ENCODE peak calls at places on chromosomes 6 and 20, in nine cellular contexts. One of them, this sample, is unnamed.

GRCh38 chr20:44437497-44437896 is 38.2 kb upstream of the TTPAL start:
- DNase-seq in CD8-positive, alpha-beta T cell: no peak
- DNase-seq in activated B cell treated with CpG ODN at 0.5 μM for 24 hours: no peak
- DNase-seq in uterus: no peak
- DNase-seq in colonic mucosa: no peak
- DNase-seq in IMR-90: no peak
- DNase-seq in A549: no peak
- DNase-seq in fibroblast of pulmonary artery: no peak
- DNase-seq in endodermal cell: no peak
- DNase-seq in this sample: no peak

GRCh38 chr6:56050530-56050929 is 175.1 kb upstream of the BMP5 start:
- DNase-seq in CD8-positive, alpha-beta T cell: no peak
- DNase-seq in activated B cell treated with CpG ODN at 0.5 μM for 24 hours: no peak
- DNase-seq in uterus: no peak
- DNase-seq in colonic mucosa: no peak
- DNase-seq in IMR-90: no peak
- DNase-seq in A549: no peak
- DNase-seq in fibroblast of pulmonary artery: no peak
- DNase-seq in endodermal cell: no peak
- DNase-seq in this sample: no peak

GRCh38 chr6:144321839-144322591 is 36.9 kb downstream of the UTRN start:
- DNase-seq in CD8-positive, alpha-beta T cell: no peak
- DNase-seq in activated B cell treated with CpG ODN at 0.5 μM for 24 hours: no peak
- DNase-seq in uterus: no peak
- DNase-seq in colonic mucosa: no peak
- DNase-seq in IMR-90: peak
- DNase-seq in A549: no peak
- DNase-seq in fibroblast of pulmonary artery: peak
- DNase-seq in endodermal cell: peak
- DNase-seq in this sample: no peak

GRCh38 chr6:33851959-33852358 is 48.2 kb upstream of the MLN start:
- DNase-seq in CD8-positive, alpha-beta T cell: no peak
- DNase-seq in activated B cell treated with CpG ODN at 0.5 μM for 24 hours: no peak
- DNase-seq in uterus: no peak
- DNase-seq in colonic mucosa: peak
- DNase-seq in IMR-90: no peak
- DNase-seq in A549: peak
- DNase-seq in fibroblast of pulmonary artery: peak
- DNase-seq in endodermal cell: peak
- DNase-seq in this sample: no peak

GRCh38 chr6:127737768-127738167 is 160.8 kb downstream of the C6orf58 start:
- DNase-seq in CD8-positive, alpha-beta T cell: no peak
- DNase-seq in activated B cell treated with CpG ODN at 0.5 μM for 24 hours: no peak
- DNase-seq in uterus: no peak
- DNase-seq in colonic mucosa: no peak
- DNase-seq in IMR-90: peak
- DNase-seq in A549: no peak
- DNase-seq in fibroblast of pulmonary artery: no peak
- DNase-seq in endodermal cell: no peak
- DNase-seq in this sample: no peak

GRCh38 chr6:83341765-83342164 is 89.1 kb downstream of the ME1 start:
- DNase-seq in CD8-positive, alpha-beta T cell: no peak
- DNase-seq in activated B cell treated with CpG ODN at 0.5 μM for 24 hours: no peak
- DNase-seq in uterus: no peak
- DNase-seq in colonic mucosa: no peak
- DNase-seq in IMR-90: no peak
- DNase-seq in A549: no peak
- DNase-seq in fibroblast of pulmonary artery: no peak
- DNase-seq in endodermal cell: no peak
- DNase-seq in this sample: no peak

GRCh38 chr6:106468935-106469334 is 108.4 kb downstream of the CRYBG1 start:
- DNase-seq in CD8-positive, alpha-beta T cell: no peak
- DNase-seq in activated B cell treated with CpG ODN at 0.5 μM for 24 hours: no peak
- DNase-seq in uterus: no peak
- DNase-seq in colonic mucosa: no peak
- DNase-seq in IMR-90: no peak
- DNase-seq in A549: no peak
- DNase-seq in fibroblast of pulmonary artery: no peak
- DNase-seq in endodermal cell: no peak
- DNase-seq in this sample: no peak

GRCh38 chr20:35277531-35278395 is at the start of gene MMP24OS:
- DNase-seq in CD8-positive, alpha-beta T cell: peak
- DNase-seq in activated B cell treated with CpG ODN at 0.5 μM for 24 hours: peak
- DNase-seq in uterus: peak
- DNase-seq in colonic mucosa: peak
- DNase-seq in IMR-90: peak
- DNase-seq in A549: peak
- DNase-seq in fibroblast of pulmonary artery: peak
- DNase-seq in endodermal cell: peak
- DNase-seq in this sample: peak

GRCh38 chr6:8627085-8627861 is 191.9 kb upstream of the SLC35B3 start:
- DNase-seq in CD8-positive, alpha-beta T cell: no peak
- DNase-seq in activated B cell treated with CpG ODN at 0.5 μM for 24 hours: no peak
- DNase-seq in uterus: no peak
- DNase-seq in colonic mucosa: no peak
- DNase-seq in IMR-90: no peak
- DNase-seq in A549: no peak
- DNase-seq in fibroblast of pulmonary artery: peak
- DNase-seq in endodermal cell: no peak
- DNase-seq in this sample: peak

GRCh38 chr6:133818320-133818719 is 70.6 kb upstream of the TCF21 start:
- DNase-seq in CD8-positive, alpha-beta T cell: no peak
- DNase-seq in activated B cell treated with CpG ODN at 0.5 μM for 24 hours: no peak
- DNase-seq in uterus: no peak
- DNase-seq in colonic mucosa: no peak
- DNase-seq in IMR-90: no peak
- DNase-seq in A549: no peak
- DNase-seq in fibroblast of pulmonary artery: no peak
- DNase-seq in endodermal cell: no peak
- DNase-seq in this sample: no peak

GRCh38 chr6:133814797-133815196 is 74.1 kb upstream of the TCF21 start:
- DNase-seq in CD8-positive, alpha-beta T cell: no peak
- DNase-seq in activated B cell treated with CpG ODN at 0.5 μM for 24 hours: no peak
- DNase-seq in uterus: peak
- DNase-seq in colonic mucosa: no peak
- DNase-seq in IMR-90: peak
- DNase-seq in A549: no peak
- DNase-seq in fibroblast of pulmonary artery: peak
- DNase-seq in endodermal cell: no peak
- DNase-seq in this sample: no peak

GRCh38 chr6:133815313-133815712 is 73.6 kb upstream of the TCF21 start:
- DNase-seq in CD8-positive, alpha-beta T cell: no peak
- DNase-seq in activated B cell treated with CpG ODN at 0.5 μM for 24 hours: no peak
- DNase-seq in uterus: no peak
- DNase-seq in colonic mucosa: no peak
- DNase-seq in IMR-90: no peak
- DNase-seq in A549: no peak
- DNase-seq in fibroblast of pulmonary artery: no peak
- DNase-seq in endodermal cell: no peak
- DNase-seq in this sample: no peak

GRCh38 chr6:133820208-133820607 is 68.7 kb upstream of the TCF21 start:
- DNase-seq in CD8-positive, alpha-beta T cell: no peak
- DNase-seq in activated B cell treated with CpG ODN at 0.5 μM for 24 hours: no peak
- DNase-seq in uterus: no peak
- DNase-seq in colonic mucosa: no peak
- DNase-seq in IMR-90: no peak
- DNase-seq in A549: no peak
- DNase-seq in fibroblast of pulmonary artery: no peak
- DNase-seq in endodermal cell: no peak
- DNase-seq in this sample: no peak

GRCh38 chr6:133817460-133818047 is 71.4 kb upstream of the TCF21 start:
- DNase-seq in CD8-positive, alpha-beta T cell: no peak
- DNase-seq in activated B cell treated with CpG ODN at 0.5 μM for 24 hours: peak
- DNase-seq in uterus: no peak
- DNase-seq in colonic mucosa: peak
- DNase-seq in IMR-90: no peak
- DNase-seq in A549: no peak
- DNase-seq in fibroblast of pulmonary artery: no peak
- DNase-seq in endodermal cell: peak
- DNase-seq in this sample: peak
- TF ChIP-seq CTCF in CD8-positive, alpha-beta T cell: peak
- TF ChIP-seq CTCF in activated B cell treated with CpG ODN at 0.5 μM for 24 hours: peak
- TF ChIP-seq CTCF in uterus: no peak
- TF ChIP-seq CTCF in colonic mucosa: peak
- TF ChIP-seq CTCF in IMR-90: peak
- TF ChIP-seq CTCF in A549: peak
- TF ChIP-seq CTCF in fibroblast of pulmonary artery: peak
- TF ChIP-seq CTCF in endodermal cell: peak
- TF ChIP-seq CTCF in this sample: peak

DNA sequence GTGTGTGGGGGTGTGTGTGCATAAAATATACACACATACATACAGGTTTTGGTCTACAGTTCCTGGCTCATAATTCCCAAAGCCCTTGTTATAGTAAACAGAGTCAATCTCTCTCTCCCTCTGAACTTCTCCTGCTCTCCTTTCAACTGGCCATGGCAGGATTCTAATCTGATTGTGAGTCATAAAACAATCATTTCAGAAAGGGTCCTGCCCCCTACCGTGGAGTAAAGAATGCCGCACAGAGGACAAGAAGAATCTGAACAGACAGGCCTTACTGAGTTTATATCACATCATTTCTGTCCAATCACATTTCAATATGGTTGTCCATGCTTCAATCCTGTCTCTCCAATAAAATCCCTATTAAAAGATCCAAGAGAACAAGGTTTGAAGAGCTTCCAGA is 416.9 kb downstream of the FRK start:
- DNase-seq in CD8-positive, alpha-beta T cell: no peak
- DNase-seq in activated B cell treated with CpG ODN at 0.5 μM for 24 hours: no peak
- DNase-seq in uterus: no peak
- DNase-seq in colonic mucosa: no peak
- DNase-seq in IMR-90: peak
- DNase-seq in A549: no peak
- DNase-seq in fibroblast of pulmonary artery: peak
- DNase-seq in endodermal cell: no peak
- DNase-seq in this sample: no peak
- TF ChIP-seq CTCF in CD8-positive, alpha-beta T cell: no peak
- TF ChIP-seq CTCF in activated B cell treated with CpG ODN at 0.5 μM for 24 hours: no peak
- TF ChIP-seq CTCF in uterus: no peak
- TF ChIP-seq CTCF in colonic mucosa: no peak
- TF ChIP-seq CTCF in IMR-90: peak
- TF ChIP-seq CTCF in A549: no peak
- TF ChIP-seq CTCF in fibroblast of pulmonary artery: no peak
- TF ChIP-seq CTCF in endodermal cell: no peak
- TF ChIP-seq CTCF in this sample: no peak

DNA sequence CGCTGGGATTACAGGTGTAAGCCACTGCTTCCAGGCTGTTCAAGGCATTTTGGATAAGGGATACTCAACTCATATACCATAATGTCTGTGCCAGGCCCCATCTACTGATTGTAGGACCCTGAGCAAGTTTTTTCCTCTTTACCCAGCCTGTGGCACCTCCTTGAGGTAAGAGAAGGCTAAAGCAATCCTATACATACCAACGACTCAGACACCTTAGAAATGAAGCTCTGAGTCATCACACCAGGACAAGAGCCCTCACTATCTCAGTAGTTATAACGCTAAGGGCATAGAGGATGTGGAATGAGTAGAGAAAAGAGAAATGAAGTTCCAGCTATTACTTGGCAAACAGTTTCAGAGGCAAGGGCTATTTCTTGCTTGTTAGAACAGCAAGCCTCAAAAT is 16.9 kb downstream of the NDRG3 start:
- DNase-seq in CD8-positive, alpha-beta T cell: no peak
- DNase-seq in activated B cell treated with CpG ODN at 0.5 μM for 24 hours: no peak
- DNase-seq in uterus: no peak
- DNase-seq in colonic mucosa: no peak
- DNase-seq in IMR-90: peak
- DNase-seq in A549: no peak
- DNase-seq in fibroblast of pulmonary artery: peak
- DNase-seq in endodermal cell: peak
- DNase-seq in this sample: peak
- TF ChIP-seq CTCF in CD8-positive, alpha-beta T cell: no peak
- TF ChIP-seq CTCF in activated B cell treated with CpG ODN at 0.5 μM for 24 hours: no peak
- TF ChIP-seq CTCF in uterus: no peak
- TF ChIP-seq CTCF in colonic mucosa: no peak
- TF ChIP-seq CTCF in IMR-90: peak
- TF ChIP-seq CTCF in A549: no peak
- TF ChIP-seq CTCF in fibroblast of pulmonary artery: no peak
- TF ChIP-seq CTCF in endodermal cell: peak
- TF ChIP-seq CTCF in this sample: peak

GRCh38 chr6:46626976-46627375 is 25.6 kb downstream of the CYP39A1 start:
- DNase-seq in CD8-positive, alpha-beta T cell: no peak
- DNase-seq in activated B cell treated with CpG ODN at 0.5 μM for 24 hours: no peak
- DNase-seq in uterus: no peak
- DNase-seq in colonic mucosa: no peak
- DNase-seq in IMR-90: no peak
- DNase-seq in A549: no peak
- DNase-seq in fibroblast of pulmonary artery: no peak
- DNase-seq in endodermal cell: no peak
- DNase-seq in this sample: no peak
- TF ChIP-seq CTCF in CD8-positive, alpha-beta T cell: no peak
- TF ChIP-seq CTCF in activated B cell treated with CpG ODN at 0.5 μM for 24 hours: no peak
- TF ChIP-seq CTCF in uterus: no peak
- TF ChIP-seq CTCF in colonic mucosa: no peak
- TF ChIP-seq CTCF in IMR-90: no peak
- TF ChIP-seq CTCF in A549: no peak
- TF ChIP-seq CTCF in fibroblast of pulmonary artery: no peak
- TF ChIP-seq CTCF in endodermal cell: no peak
- TF ChIP-seq CTCF in this sample: no peak

GRCh38 chr6:111027219-111027618 is 45.4 kb downstream of the RPF2 start:
- DNase-seq in CD8-positive, alpha-beta T cell: no peak
- DNase-seq in activated B cell treated with CpG ODN at 0.5 μM for 24 hours: no peak
- DNase-seq in uterus: no peak
- DNase-seq in colonic mucosa: no peak
- DNase-seq in IMR-90: no peak
- DNase-seq in A549: no peak
- DNase-seq in fibroblast of pulmonary artery: no peak
- DNase-seq in endodermal cell: no peak
- DNase-seq in this sample: no peak
- TF ChIP-seq CTCF in CD8-positive, alpha-beta T cell: no peak
- TF ChIP-seq CTCF in activated B cell treated with CpG ODN at 0.5 μM for 24 hours: no peak
- TF ChIP-seq CTCF in uterus: no peak
- TF ChIP-seq CTCF in colonic mucosa: no peak
- TF ChIP-seq CTCF in IMR-90: peak
- TF ChIP-seq CTCF in A549: no peak
- TF ChIP-seq CTCF in fibroblast of pulmonary artery: no peak
- TF ChIP-seq CTCF in endodermal cell: peak
- TF ChIP-seq CTCF in this sample: no peak

GRCh38 chr6:44004625-44005506 is 122.4 kb downstream of the MRPL14 start:
- DNase-seq in CD8-positive, alpha-beta T cell: no peak
- DNase-seq in activated B cell treated with CpG ODN at 0.5 μM for 24 hours: no peak
- DNase-seq in uterus: no peak
- DNase-seq in colonic mucosa: no peak
- DNase-seq in IMR-90: peak
- DNase-seq in A549: no peak
- DNase-seq in fibroblast of pulmonary artery: no peak
- DNase-seq in endodermal cell: peak
- DNase-seq in this sample: no peak
- TF ChIP-seq CTCF in CD8-positive, alpha-beta T cell: no peak
- TF ChIP-seq CTCF in activated B cell treated with CpG ODN at 0.5 μM for 24 hours: no peak
- TF ChIP-seq CTCF in uterus: no peak
- TF ChIP-seq CTCF in colonic mucosa: no peak
- TF ChIP-seq CTCF in IMR-90: peak
- TF ChIP-seq CTCF in A549: peak
- TF ChIP-seq CTCF in fibroblast of pulmonary artery: peak
- TF ChIP-seq CTCF in endodermal cell: peak
- TF ChIP-seq CTCF in this sample: peak

GRCh38 chr20:16434087-16434664 is 139.1 kb downstream of the KIF16B start:
- DNase-seq in CD8-positive, alpha-beta T cell: peak
- DNase-seq in activated B cell treated with CpG ODN at 0.5 μM for 24 hours: peak
- DNase-seq in uterus: peak
- DNase-seq in colonic mucosa: peak
- DNase-seq in IMR-90: peak
- DNase-seq in A549: peak
- DNase-seq in fibroblast of pulmonary artery: peak
- DNase-seq in endodermal cell: peak
- DNase-seq in this sample: no peak
- TF ChIP-seq CTCF in CD8-positive, alpha-beta T cell: peak
- TF ChIP-seq CTCF in activated B cell treated with CpG ODN at 0.5 μM for 24 hours: no peak
- TF ChIP-seq CTCF in uterus: peak
- TF ChIP-seq CTCF in colonic mucosa: peak
- TF ChIP-seq CTCF in IMR-90: peak
- TF ChIP-seq CTCF in A549: peak
- TF ChIP-seq CTCF in fibroblast of pulmonary artery: peak
- TF ChIP-seq CTCF in endodermal cell: peak
- TF ChIP-seq CTCF in this sample: peak

This sample was measured in GM13977.